ENCODE peak calls at places on chromosomes 2 and 18, in six cellular contexts. E is IMR-90, W is H9, M is H1, K is trophoblast cell, C is mesenchymal stem cell. Q is an unnamed sample.

GRCh38 chr2:48944961-48945360 is 189.4 kb upstream of the LHCGR start:
- DNase-seq in E (peak; percentile 41), W (no peak), M (no peak), K (no peak), C (no peak), Q (no peak)

GRCh38 chr2:28751956-28752607 is 452 bp downstream of the PPP1CB start:
- DNase-seq in W (no peak), E (no peak), C (no peak), K (no peak), M (no peak), Q (no peak)

GRCh38 chr2:214865400-214865799 is 55.9 kb upstream of the BARD1 start:
- DNase-seq in K (peak; percentile 31), C (no peak), E (no peak), W (no peak), M (no peak), Q (no peak)

GRCh38 chr2:207960090-207960489 is 65.2 kb downstream of the PLEKHM3 start:
- DNase-seq in M (no peak), K (no peak), C (no peak), W (no peak), E (no peak), Q (no peak)

GRCh38 chr2:56130463-56131070 is 53.2 kb upstream of the CCDC85A start:
- DNase-seq in E (peak; percentile 31), W (peak; percentile 41), C (peak; percentile 57), K (peak; percentile 46), M (no peak), Q (no peak)

GRCh38 chr2:12819098-12819465 is 102.3 kb downstream of the TRIB2 start:
- DNase-seq in W (no peak), C (peak; percentile 98), E (peak; percentile 99), M (no peak), K (peak; percentile 77), Q (no peak)

GRCh38 chr2:98460573-98461560 is 16.2 kb downstream of the INPP4A start:
- DNase-seq in K (no peak), M (no peak), W (no peak), E (no peak), C (no peak), Q (no peak)

GRCh38 chr2:69453475-69454129 is 16.4 kb upstream of the NFU1 start:
- DNase-seq in W (no peak), K (no peak), M (no peak), C (no peak), E (no peak), Q (no peak)

GRCh38 chr18:29501952-29502351 is 1325.0 kb upstream of the CDH2 start:
- DNase-seq in K (no peak), M (no peak), W (no peak), E (peak; percentile 87), C (peak; percentile 58), Q (no peak)

GRCh38 chr18:34740724-34741123 is 30.6 kb downstream of the DTNA start:
- DNase-seq in W (no peak), E (no peak), C (no peak), M (no peak), K (no peak), Q (no peak)
- H4K8ac ChIP-seq in W (no peak overlapping the region), E (no peak overlapping the region), C (no peak overlapping the region), M (no peak overlapping the region), K (no peak overlapping the region), Q (no peak overlapping the region)

GRCh38 chr2:232460171-232460570 is 4.2 kb downstream of the ALPI start:
- DNase-seq in C (no peak), E (no peak), K (no peak), M (no peak), W (peak; percentile 15), Q (no peak)
- H4K91ac ChIP-seq in C (no peak overlapping the region), E (no peak overlapping the region), K (no peak overlapping the region), M (no peak overlapping the region), W (no peak overlapping the region), Q (no peak overlapping the region)

DNA sequence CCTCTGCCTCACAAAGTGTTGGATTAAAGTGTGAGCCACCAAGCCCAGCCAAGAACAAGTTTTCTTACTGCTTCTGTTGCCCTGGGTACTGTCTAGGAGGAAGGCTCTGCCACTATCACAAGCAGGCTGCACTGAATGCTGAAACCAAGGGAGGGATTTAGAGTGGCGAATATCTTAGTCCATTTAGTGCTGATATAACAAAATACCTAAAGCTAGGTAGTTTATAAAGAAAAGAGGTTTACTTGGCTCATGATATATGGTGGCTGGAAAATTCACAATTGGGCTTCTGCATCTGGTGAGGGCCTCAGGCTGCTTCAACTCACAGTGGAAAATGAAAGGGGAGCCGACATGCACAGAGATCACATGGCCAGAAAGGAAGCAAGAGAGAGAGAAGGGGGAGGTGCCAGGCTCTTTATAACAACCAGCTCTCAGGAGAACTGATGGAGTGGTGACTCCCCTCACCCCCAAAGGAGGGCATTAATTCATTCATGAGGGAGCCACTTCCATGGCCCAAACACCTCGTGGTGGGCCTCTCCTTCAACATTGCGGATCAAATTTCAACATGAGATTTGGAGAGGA is 146.0 kb upstream of the SERPINE2 start:
- DNase-seq in C (no peak), W (no peak), M (no peak), K (no peak), E (no peak), Q (no peak)
- H2BK5ac ChIP-seq in C (no peak overlapping the region), W (no peak overlapping the region), M (no peak overlapping the region), K (no peak overlapping the region), E (no peak overlapping the region), Q (no peak overlapping the region)

GRCh38 chr18:24429188-24429587 is 2.7 kb downstream of the IMPACT start:
- DNase-seq in W (no peak), M (no peak), C (no peak), E (no peak), K (no peak), Q (no peak)

GRCh38 chr18:24428709-24429108 is 2.2 kb downstream of the IMPACT start:
- DNase-seq in C (no peak), K (peak; percentile 3), M (no peak), W (no peak), E (no peak), Q (no peak)

GRCh38 chr18:24427484-24427883 is 1.0 kb downstream of the IMPACT start:
- DNase-seq in K (peak; percentile 3), M (no peak), C (peak; percentile 42), E (peak; percentile 19), W (no peak), Q (no peak)

GRCh38 chr18:24426073-24426397 is 435 bp upstream of the IMPACT start:
- DNase-seq in C (no peak), W (no peak), E (no peak), M (no peak), K (no peak), Q (no peak)

GRCh38 chr18:24426398-24427294 is at the start of gene IMPACT:
- DNase-seq in K (peak; percentile 88), W (peak; percentile 93), E (peak; percentile 72), C (peak; percentile 77), M (peak; percentile 81), Q (peak; percentile 88)
- H4K8ac ChIP-seq in K (peak within 1 kb of the TSS; percentile 91), W (peak within 1 kb of the TSS; percentile 58), E (peak within 1 kb of the TSS; percentile 100), C (peak within 1 kb of the TSS; percentile 99), M (peak within 1 kb of the TSS; percentile 98), Q (no peak within 1 kb of the TSS)

GRCh38 chr2:236176951-236177350 is 8.8 kb upstream of the GBX2 start:
- DNase-seq in E (no peak), W (no peak), M (no peak), C (no peak), K (no peak), Q (no peak)
- H4K91ac ChIP-seq in E (no peak overlapping the region), W (no peak overlapping the region), M (no peak overlapping the region), C (no peak overlapping the region), K (no peak overlapping the region), Q (no peak overlapping the region)